ENCODE peak calls at places on chromosomes 1 and 21, in five cellular contexts. G is esophagus squamous epithelium, T is ovary, K is body of pancreas, F is upper lobe of left lung. J is an unnamed sample. For H3K4me1, the result is how much of the 10 kb centered on the place peaks cover.

GRCh38 chr1:119626146-119626545 is 21.9 kb downstream of the ZNF697 start:
- DNase-seq in G (no peak), T (no peak), K (no peak), F (no peak), J (no peak)

GRCh38 chr1:11784256-11784992 is 21.3 kb downstream of the MTHFR start:
- DNase-seq in G (no peak), T (no peak), K (no peak), F (no peak), J (no peak)

GRCh38 chr1:218643926-218644325 is 298.8 kb downstream of the TGFB2 start:
- DNase-seq in G (no peak), T (no peak), K (no peak), F (no peak), J (no peak)

GRCh38 chr1:24727490-24728214 is 17.6 kb upstream of the CLIC4 start:
- DNase-seq in G (no peak), T (peak), K (peak), F (peak), J (no peak)

GRCh38 chr1:43893020-43893419 is 40.6 kb upstream of the ARTN start:
- DNase-seq in G (no peak), T (no peak), K (no peak), F (no peak), J (no peak)

GRCh38 chr1:203307690-203308126 is 2.4 kb downstream of the BTG2 start:
- DNase-seq in G (no peak), T (no peak), K (no peak), F (no peak), J (no peak)

GRCh38 chr21:27244796-27245195 is 277.9 kb upstream of the ADAMTS5 start:
- DNase-seq in G (no peak), T (no peak), K (no peak), F (no peak), J (no peak)

GRCh38 chr1:224377676-224378006 is 21.0 kb downstream of the CNIH4 start:
- DNase-seq in G (no peak), T (no peak), K (no peak), F (no peak), J (no peak)

GRCh38 chr1:117368116-117369108 is 1.2 kb downstream of the MAN1A2 start:
- DNase-seq in G (no peak), T (no peak), K (peak), F (no peak), J (no peak)

GRCh38 chr1:40385437-40386310 is 12.1 kb downstream of the SMAP2 start:
- DNase-seq in G (no peak), T (no peak), K (no peak), F (peak), J (no peak)

GRCh38 chr1:6800728-6801127 is 15.5 kb downstream of the CAMTA1 start:
- DNase-seq in G (no peak), T (no peak), K (no peak), F (no peak), J (no peak)

GRCh38 chr1:159900086-159900680 is at the start of gene CFAP45:
- DNase-seq in G (no peak), T (peak), K (peak), F (peak), J (no peak)

GRCh38 chr1:114037503-114037890 is 58.2 kb downstream of the OLFML3 start:
- DNase-seq in G (no peak), T (no peak), K (no peak), F (no peak), J (no peak)

GRCh38 chr1:180273066-180273465 is 43.0 kb downstream of the LHX4 start:
- DNase-seq in G (no peak), T (no peak), K (no peak), F (no peak), J (no peak)

DNA sequence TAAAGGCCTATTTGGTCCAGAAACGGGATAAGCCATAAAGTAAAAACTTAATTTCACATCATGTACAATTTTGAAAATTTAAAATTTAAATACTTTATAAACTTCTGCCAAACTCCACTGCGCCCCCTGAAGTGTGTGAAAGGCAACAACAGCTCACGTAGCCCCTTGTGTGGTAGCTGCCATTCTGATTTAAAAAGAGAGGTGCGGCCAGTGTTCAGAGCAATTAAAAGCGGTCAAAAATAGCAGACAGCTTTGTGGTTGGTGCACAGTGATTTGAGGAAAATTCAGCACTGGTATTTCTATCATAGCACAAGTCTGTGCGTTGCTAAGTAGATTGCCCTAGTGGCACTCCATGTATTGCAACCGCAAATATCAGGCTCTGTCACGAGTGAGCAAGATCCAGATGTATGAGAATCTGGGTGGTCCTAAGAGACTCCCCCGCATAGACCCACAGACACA is 122.5 kb downstream of the ATG4C start:
- DNase-seq in G (no peak), T (no peak), K (no peak), F (no peak), J (no peak)
- TF ChIP-seq CTCF in G (no peak), T (no peak), K (no peak), F (no peak), J (no peak)

DNA sequence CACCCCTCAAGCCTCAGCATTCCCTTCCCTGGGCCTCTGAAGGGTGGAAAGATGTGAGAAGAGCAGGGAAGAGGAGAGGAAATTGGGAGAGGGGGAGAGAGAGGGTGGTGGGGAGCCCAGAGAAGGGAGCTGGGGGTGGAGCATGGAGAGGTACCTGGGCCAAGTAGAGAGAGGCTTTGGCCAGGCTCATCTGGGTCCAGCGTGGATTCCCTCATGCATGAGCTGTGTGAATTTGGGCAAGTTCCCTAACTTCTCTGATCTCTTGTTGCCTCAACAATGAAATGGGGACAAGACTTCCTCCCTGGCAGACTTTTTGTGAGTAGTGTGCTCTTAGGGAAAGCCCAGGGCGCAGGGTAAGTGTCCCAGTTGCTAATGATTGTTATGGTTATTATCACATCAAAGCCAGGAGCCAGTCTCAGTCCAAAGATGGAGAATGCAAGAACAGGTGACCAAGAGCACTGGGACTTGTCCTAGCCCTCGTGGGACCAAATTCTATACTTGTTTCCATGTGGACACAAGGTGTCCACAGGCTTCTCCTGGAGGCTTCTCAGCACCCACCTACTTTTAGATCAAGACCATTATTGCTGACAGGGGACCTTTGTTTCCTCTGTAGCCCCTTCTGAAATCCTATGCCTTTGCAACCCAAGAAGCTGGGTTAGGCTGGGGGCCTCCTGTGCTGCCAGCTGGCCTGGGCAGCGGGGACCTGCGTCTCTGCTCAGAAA is 13.9 kb downstream of the IL6R start:
- DNase-seq in G (no peak), T (no peak), K (peak), F (no peak), J (no peak)
- H3K4me1 ChIP-seq in G (half or more), T (under half), K (half or more), F (half or more), J (half or more)

DNA sequence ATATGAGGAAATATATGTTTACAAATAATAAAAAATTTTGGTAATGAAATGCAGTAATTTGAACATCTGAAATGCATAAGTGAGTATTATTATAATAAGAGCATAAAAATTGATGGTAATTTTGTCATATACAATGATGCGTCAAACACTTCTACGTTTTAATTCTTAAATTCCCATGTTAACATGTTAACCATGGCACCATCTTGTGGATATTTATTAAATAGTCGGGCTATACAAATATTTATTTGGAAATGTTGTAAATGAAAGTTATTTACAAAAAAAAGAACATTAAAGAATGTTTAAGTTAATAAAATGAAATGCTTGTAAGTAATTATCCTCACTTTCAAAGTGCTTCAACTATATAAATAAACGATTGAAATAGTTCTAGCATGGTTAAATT is 57.2 kb upstream of the C1orf185 start:
- DNase-seq in G (no peak), T (no peak), K (no peak), F (no peak), J (no peak)
- TF ChIP-seq CTCF in G (no peak), T (peak), K (peak), F (peak), J (no peak)

DNA sequence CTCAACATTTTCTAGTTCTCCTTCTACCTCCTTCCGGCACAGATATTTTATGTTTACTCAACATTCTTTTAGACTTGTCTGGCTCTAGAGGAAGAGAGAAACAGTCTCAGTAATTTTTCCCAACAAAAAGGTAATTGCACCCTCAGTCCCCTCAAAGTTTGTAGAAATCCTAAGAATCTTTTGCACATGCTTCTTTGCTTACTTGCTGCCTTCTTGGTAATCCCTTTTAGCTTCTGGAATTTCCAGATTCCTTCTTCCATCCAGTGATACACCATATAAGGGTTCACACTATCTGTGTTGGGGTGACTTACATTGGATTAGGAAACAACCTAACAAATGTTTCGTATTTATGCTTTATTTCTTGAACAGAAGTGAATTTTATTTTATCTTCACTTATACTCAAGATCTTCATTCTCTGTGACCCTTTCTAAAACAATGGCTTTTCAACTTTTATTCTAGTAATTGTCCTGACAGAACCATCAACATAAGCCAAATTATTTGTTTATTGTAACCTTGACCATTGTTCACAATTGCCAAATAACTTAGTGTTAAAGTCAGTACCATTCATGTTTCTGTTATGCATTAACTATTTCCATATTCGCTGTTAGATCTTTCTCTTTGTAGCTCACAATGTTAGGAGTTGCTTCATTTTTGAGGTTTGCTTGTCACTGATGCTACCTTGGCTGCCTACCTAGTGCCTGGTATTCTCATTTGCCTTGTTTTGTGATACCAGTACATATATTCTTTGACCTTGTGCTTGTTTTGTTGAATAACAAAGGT is 238.1 kb downstream of the HMCN1 start:
- DNase-seq in G (no peak), T (no peak), K (no peak), F (no peak), J (no peak)
- H3K4me1 ChIP-seq in G (under half), T (under half), K (under half), F (under half), J (under half)

DNA sequence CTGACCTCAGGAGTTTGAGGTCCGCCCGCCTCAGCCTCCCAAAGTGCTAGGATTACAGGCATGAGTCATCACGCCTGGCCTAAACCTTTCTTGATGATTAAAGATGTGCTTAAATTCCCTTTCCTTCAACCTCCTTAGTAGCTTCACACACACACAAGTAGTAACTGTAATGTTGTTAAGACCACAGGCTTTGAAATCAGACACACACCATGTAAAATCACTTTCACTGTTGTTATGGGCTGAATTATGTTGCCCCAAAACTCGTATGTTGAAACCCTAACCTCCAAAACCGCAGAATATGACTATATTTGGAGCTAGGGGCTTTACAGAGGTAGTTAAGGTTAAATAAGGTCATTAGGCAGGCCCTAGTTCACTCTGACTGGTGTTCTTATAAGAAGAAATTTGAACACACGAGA is 180.2 kb downstream of the NR5A2 start:
- DNase-seq in G (no peak), T (no peak), K (no peak), F (no peak), J (no peak)
- TF ChIP-seq CTCF in G (no peak), T (no peak), K (no peak), F (no peak), J (no peak)

DNA sequence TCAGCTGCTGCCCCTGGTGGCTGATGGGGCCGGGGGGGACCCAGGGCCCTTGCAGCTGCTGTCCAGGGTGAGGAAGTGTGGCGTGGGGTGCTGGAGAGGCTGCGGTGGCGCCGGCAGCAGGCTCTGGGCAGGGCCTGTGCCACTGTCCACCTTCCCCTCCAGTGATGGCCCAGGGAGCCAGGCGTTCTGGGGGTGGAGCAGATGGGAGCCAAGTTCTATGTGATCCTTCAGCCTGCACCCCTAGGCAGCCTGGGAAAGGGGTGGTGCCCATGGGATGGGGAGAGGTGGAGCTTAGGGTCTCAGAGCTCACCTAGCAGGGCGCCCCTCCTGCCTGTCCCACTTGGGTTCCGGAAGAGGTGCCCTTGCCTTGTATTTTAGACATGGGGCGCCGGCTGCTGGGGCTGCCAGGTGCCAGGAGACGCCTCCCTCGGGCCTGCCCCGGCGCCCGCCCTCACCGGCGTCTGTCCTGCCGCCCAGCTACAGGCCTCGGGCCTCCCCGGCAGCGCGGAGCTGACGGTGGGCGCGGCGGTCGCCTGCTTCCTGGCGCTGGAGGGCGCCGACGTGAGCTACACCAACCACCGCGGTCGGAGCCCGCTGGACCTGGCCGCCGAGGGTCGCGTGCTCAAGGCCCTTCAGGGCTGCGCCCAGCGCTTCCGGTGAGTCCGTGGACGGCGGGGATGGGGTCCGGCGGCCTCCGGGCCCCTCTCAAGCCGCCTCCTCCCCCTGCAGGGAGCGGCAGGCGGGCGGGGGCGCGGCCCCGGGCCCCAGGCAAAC is 3.1 kb upstream of the MMP23B start:
- DNase-seq in G (no peak), T (no peak), K (no peak), F (no peak), J (no peak)
- H3K4me1 ChIP-seq in G (half or more), T (under half), K (under half), F (under half), J (under half)

J was measured in vagina.